ENCODE peak calls at places on chromosomes 6 and 20, in ten cellular contexts. M is tibial nerve; A is right atrium auricular region; F is IMR-90; C is pancreas; E is ovary; N is CD8-positive, alpha-beta T cell; T is Karpas-422; Z is CD4-positive, CD25-positive, alpha-beta regulatory T cell; L is hepatocyte. Q is an unnamed sample.

GRCh38 chr20:53706511-53707031 is 112.9 kb upstream of the ZNF217 start:
- DNase-seq in A (no peak), E (no peak), M (no peak), L (peak; percentile 38), C (no peak), Z (peak; percentile 84), T (no peak), F (peak; percentile 83), N (peak; percentile 17), Q (peak; percentile 59)

GRCh38 chr20:3786126-3786484 is 435 bp downstream of the CENPB start:
- DNase-seq in A (no peak), C (peak; percentile 59), T (no peak), E (peak; percentile 62), F (peak; percentile 61), N (peak; percentile 50), M (no peak), Z (peak; percentile 74), L (peak; percentile 69), Q (peak; percentile 95)

GRCh38 chr20:13610205-13610604 is 28.5 kb downstream of the TASP1 start:
- DNase-seq in N (no peak), T (peak; percentile 71), L (peak; percentile 5), Z (peak; percentile 13), A (no peak), M (no peak), F (no peak), E (no peak), C (no peak), Q (no peak)

GRCh38 chr20:38290829-38291581 is 13.0 kb upstream of the BPI start:
- DNase-seq in Z (peak; percentile 14), M (no peak), T (no peak), N (no peak), F (peak; percentile 95), C (no peak), A (peak; percentile 75), L (peak; percentile 59), E (no peak), Q (peak; percentile 88)

GRCh38 chr20:49310695-49311094 is 32.8 kb upstream of the ZNFX1 start:
- DNase-seq in T (no peak), M (no peak), L (no peak), C (no peak), Z (no peak), F (peak; percentile 19), E (no peak), A (no peak), N (no peak), Q (no peak)

GRCh38 chr20:50496773-50497375 is 13.3 kb upstream of the PTPN1 start:
- DNase-seq in Z (no peak), A (no peak), T (no peak), F (no peak), M (no peak), L (no peak), E (no peak), C (no peak), N (no peak), Q (no peak)

GRCh38 chr6:108564178-108564577 is 3.5 kb downstream of the FOXO3 start:
- DNase-seq in Z (peak; percentile 44), F (peak; percentile 98), L (no peak), A (no peak), M (no peak), T (no peak), C (no peak), E (no peak), N (no peak), Q (peak; percentile 95)

GRCh38 chr20:61628480-61628879 is 376.4 kb downstream of the CDH4 start:
- DNase-seq in L (no peak), E (no peak), F (no peak), A (no peak), N (no peak), C (no peak), T (no peak), Z (no peak), M (no peak), Q (no peak)

GRCh38 chr6:11853678-11854417 is 75.2 kb upstream of the ADTRP start:
- DNase-seq in M (no peak), T (no peak), E (no peak), N (no peak), F (peak; percentile 42), C (no peak), L (no peak), A (no peak), Z (no peak), Q (no peak)

GRCh38 chr6:83815631-83816030 is 37.5 kb upstream of the RIPPLY2 start:
- DNase-seq in T (no peak), M (no peak), E (no peak), F (no peak), A (no peak), N (no peak), Z (no peak), C (no peak), L (no peak), Q (no peak)

GRCh38 chr6:106206905-106207304 is 118.7 kb downstream of the ATG5 start:
- DNase-seq in T (no peak), N (no peak), A (no peak), L (no peak), Z (peak; percentile 41), F (no peak), C (no peak), E (no peak), M (no peak), Q (no peak)

GRCh38 chr6:3756516-3757010 is 5.0 kb upstream of the PXDC1 start:
- DNase-seq in E (no peak), M (no peak), L (no peak), Z (no peak), A (no peak), N (no peak), C (no peak), F (no peak), T (no peak), Q (peak; percentile 54)

GRCh38 chr6:8079116-8079515 is 14.9 kb upstream of the BLOC1S5 start:
- DNase-seq in M (no peak), Z (no peak), A (no peak), T (no peak), C (no peak), N (no peak), E (no peak), L (no peak), F (no peak), Q (no peak)
- H3K27ac ChIP-seq in M (no peak overlapping the region), Z (no peak overlapping the region), A (no peak overlapping the region), T (no peak overlapping the region), C (no peak overlapping the region), N (no peak overlapping the region), E (no peak overlapping the region), L (peak overlapping the region; percentile 68), F (no peak overlapping the region), Q (no peak overlapping the region)

GRCh38 chr6:22231616-22232015 is 65.2 kb downstream of the PRL start:
- DNase-seq in C (no peak), A (no peak), E (no peak), T (no peak), M (no peak), Z (no peak), F (peak; percentile 11), L (no peak), N (no peak), Q (no peak)

GRCh38 chr6:22236626-22237414 is 60.0 kb downstream of the PRL start:
- DNase-seq in C (no peak), T (no peak), M (no peak), N (no peak), Z (no peak), A (no peak), F (peak; percentile 95), L (peak; percentile 25), E (no peak), Q (peak; percentile 71)

GRCh38 chr6:22227824-22228610 is 68.8 kb downstream of the PRL start:
- DNase-seq in N (no peak), L (no peak), T (no peak), Z (no peak), A (no peak), M (no peak), F (no peak), E (no peak), C (no peak), Q (no peak)

GRCh38 chr6:22231050-22231449 is 65.8 kb downstream of the PRL start:
- DNase-seq in M (no peak), F (no peak), Z (no peak), A (no peak), N (no peak), T (no peak), E (no peak), C (no peak), L (no peak), Q (no peak)
- H3K9me3 ChIP-seq in M (no peaks in the 10 kb centered on the region), F (no peaks in the 10 kb centered on the region), Z (no peaks in the 10 kb centered on the region), A (no peaks in the 10 kb centered on the region), N (no peaks in the 10 kb centered on the region), T (no peaks in the 10 kb centered on the region), E (no peaks in the 10 kb centered on the region), C (no peaks in the 10 kb centered on the region), L (no peaks in the 10 kb centered on the region), Q (no peaks in the 10 kb centered on the region)

DNA sequence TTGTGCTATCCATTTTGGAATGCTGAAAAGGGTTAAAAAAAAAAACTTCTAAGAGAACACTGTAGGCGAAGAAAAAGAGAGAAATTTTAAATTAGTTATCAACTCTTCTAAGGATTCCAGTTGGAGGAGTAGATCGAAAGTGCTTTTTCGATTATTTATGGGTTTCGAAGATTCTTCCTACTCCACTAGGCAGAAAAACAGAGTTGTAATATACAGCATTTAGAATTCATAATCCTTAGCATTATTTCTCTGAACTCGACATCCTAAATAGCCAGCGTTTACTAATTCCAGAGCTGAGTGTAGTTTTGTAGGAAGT is 811 bp upstream of the RNF217 start:
- DNase-seq in E (no peak), N (no peak), F (no peak), M (no peak), L (no peak), A (no peak), C (no peak), Z (no peak), T (no peak), Q (no peak)
- H3K27ac ChIP-seq in E (peak overlapping the region; percentile 98), N (no peak overlapping the region), F (peak overlapping the region; percentile 94), M (peak overlapping the region; percentile 90), L (peak overlapping the region; percentile 81), A (peak overlapping the region; percentile 90), C (peak overlapping the region; percentile 87), Z (no peak overlapping the region), T (no peak overlapping the region), Q (peak overlapping the region; percentile 87)

GRCh38 chr6:170207586-170207985 is 83.3 kb downstream of the DLL1 start:
- DNase-seq in F (no peak), T (no peak), N (peak; percentile 1), M (peak; percentile 4), C (no peak), E (no peak), A (peak; percentile 26), L (no peak), Z (no peak), Q (no peak)

GRCh38 chr6:170206317-170206621 is 84.6 kb downstream of the DLL1 start:
- DNase-seq in T (no peak), L (no peak), M (peak; percentile 2), N (peak; percentile 3), C (no peak), A (peak; percentile 32), E (no peak), F (no peak), Z (no peak), Q (peak; percentile 52)

GRCh38 chr6:170208171-170208601 is 82.7 kb downstream of the DLL1 start:
- DNase-seq in M (peak; percentile 2), N (peak; percentile 1), F (no peak), L (no peak), Z (no peak), T (no peak), A (peak; percentile 53), C (no peak), E (no peak), Q (peak; percentile 38)

GRCh38 chr6:170205534-170206316 is 85.2 kb downstream of the DLL1 start:
- DNase-seq in A (peak; percentile 40), M (peak; percentile 1), N (no peak), L (no peak), E (no peak), T (no peak), C (no peak), F (no peak), Z (no peak), Q (peak; percentile 55)

GRCh38 chr6:170206931-170207431 is 83.9 kb downstream of the DLL1 start:
- DNase-seq in L (no peak), M (no peak), A (peak; percentile 13), E (no peak), T (no peak), Z (no peak), F (no peak), C (no peak), N (peak; percentile 2), Q (no peak)
- H3K9me3 ChIP-seq in L (no peaks in the 10 kb centered on the region), M (no peaks in the 10 kb centered on the region), A (no peaks in the 10 kb centered on the region), E (no peaks in the 10 kb centered on the region), T (no peaks in the 10 kb centered on the region), Z (no peaks in the 10 kb centered on the region), F (peaks cover 34% of the 10 kb centered on the region), C (no peaks in the 10 kb centered on the region), N (no peaks in the 10 kb centered on the region), Q (no peaks in the 10 kb centered on the region)